ENCODE peak calls at places on chromosomes 4 and X, in nine cellular contexts. B, T, U, J, I, S, D, C and K are unnamed samples.

GRCh38 chrX:9644335-9644734 is 121.3 kb downstream of the GPR143 start:
- DNase-seq in J (no peak), D (no peak), U (no peak), C (no peak), B (no peak), S (peak; percentile 41), T (no peak), I (no peak), K (no peak)

GRCh38 chr4:94452476-94453300 is 946 bp downstream of the PDLIM5 start:
- DNase-seq in D (peak; percentile 89), S (peak; percentile 91), B (peak; percentile 67), C (peak; percentile 14), U (peak; percentile 88), T (peak; percentile 84), I (peak; percentile 90), J (peak; percentile 54), K (peak; percentile 96)

GRCh38 chrX:140664939-140665338 is 44.6 kb upstream of the LINC00632 start:
- DNase-seq in D (peak; percentile 19), B (no peak), C (no peak), J (peak; percentile 7), U (peak; percentile 40), S (no peak), T (peak; percentile 24), I (no peak), K (no peak)

GRCh38 chr4:183961772-183962171 is 56.7 kb downstream of the STOX2 start:
- DNase-seq in B (no peak), U (no peak), D (no peak), J (no peak), I (no peak), T (peak; percentile 49), S (no peak), C (no peak), K (no peak)

GRCh38 chrX:103864886-103865534 is 33.0 kb upstream of the RAB9B start:
- DNase-seq in D (peak; percentile 8), I (no peak), J (no peak), U (peak; percentile 68), B (no peak), T (no peak), C (no peak), S (no peak), K (no peak)

GRCh38 chr4:88360791-88361190 is 17.9 kb upstream of the HERC6 start:
- DNase-seq in B (no peak), S (no peak), I (no peak), U (no peak), D (no peak), T (no peak), J (no peak), C (no peak), K (no peak)

GRCh38 chrX:2401590-2402360 is 99.0 kb downstream of the DHRSX start:
- DNase-seq in U (no peak), B (no peak), T (no peak), D (peak; percentile 78), I (peak; percentile 43), S (no peak), C (no peak), J (no peak), K (no peak)

GRCh38 chrX:32289356-32289755 is 922.0 kb downstream of the DMD start:
- DNase-seq in D (no peak), J (no peak), I (no peak), B (no peak), C (no peak), T (no peak), U (no peak), S (no peak), K (no peak)

GRCh38 chrX:53263597-53264094 is 17.7 kb downstream of the IQSEC2 start:
- DNase-seq in J (no peak), B (no peak), S (no peak), C (no peak), I (no peak), U (peak; percentile 27), T (no peak), D (peak; percentile 52), K (no peak)

GRCh38 chr4:109548655-109549054 is 11.4 kb upstream of the MCUB start:
- DNase-seq in T (no peak), I (peak; percentile 31), J (no peak), D (peak; percentile 88), S (no peak), C (no peak), U (peak; percentile 71), B (no peak), K (no peak)

GRCh38 chr4:123488916-123489315 is 92.3 kb downstream of the SPRY1 start:
- DNase-seq in J (no peak), B (no peak), C (no peak), I (no peak), S (no peak), U (peak; percentile 32), T (no peak), D (peak; percentile 78), K (no peak)

GRCh38 chr4:77163636-77164035 is 6.6 kb downstream of the CCNG2 start:
- DNase-seq in J (no peak), T (no peak), C (no peak), D (no peak), I (no peak), B (no peak), S (no peak), U (no peak), K (no peak)

GRCh38 chr4:1588306-1588705 is 95.8 kb downstream of the FAM53A start:
- DNase-seq in D (no peak), I (peak; percentile 11), T (no peak), B (no peak), J (no peak), U (no peak), C (no peak), S (no peak), K (no peak)

GRCh38 chr4:79042079-79042674 is 102.9 kb upstream of the PAQR3 start:
- DNase-seq in S (peak; percentile 25), I (no peak), T (peak; percentile 45), B (peak; percentile 18), J (peak; percentile 46), D (peak; percentile 46), C (no peak), U (peak; percentile 39), K (no peak)

GRCh38 chr4:152805818-152806217 is 26.1 kb downstream of the ARFIP1 start:
- DNase-seq in B (no peak), D (no peak), T (no peak), S (no peak), J (no peak), I (no peak), C (no peak), U (no peak), K (no peak)

GRCh38 chr4:184457530-184458249 is 16.7 kb downstream of the IRF2 start:
- DNase-seq in I (no peak), B (no peak), D (no peak), J (no peak), T (no peak), U (no peak), C (no peak), S (no peak), K (no peak)

GRCh38 chr4:142614621-142615323 is 231.3 kb downstream of the INPP4B start:
- DNase-seq in C (no peak), B (no peak), U (peak; percentile 43), S (no peak), T (no peak), I (no peak), J (no peak), D (peak; percentile 51), K (no peak)

GRCh38 chr4:81164623-81165416 is 50.2 kb downstream of the PRKG2 start:
- DNase-seq in T (no peak), S (no peak), C (no peak), I (no peak), J (no peak), B (no peak), U (peak; percentile 25), D (peak; percentile 44), K (no peak)

DNA sequence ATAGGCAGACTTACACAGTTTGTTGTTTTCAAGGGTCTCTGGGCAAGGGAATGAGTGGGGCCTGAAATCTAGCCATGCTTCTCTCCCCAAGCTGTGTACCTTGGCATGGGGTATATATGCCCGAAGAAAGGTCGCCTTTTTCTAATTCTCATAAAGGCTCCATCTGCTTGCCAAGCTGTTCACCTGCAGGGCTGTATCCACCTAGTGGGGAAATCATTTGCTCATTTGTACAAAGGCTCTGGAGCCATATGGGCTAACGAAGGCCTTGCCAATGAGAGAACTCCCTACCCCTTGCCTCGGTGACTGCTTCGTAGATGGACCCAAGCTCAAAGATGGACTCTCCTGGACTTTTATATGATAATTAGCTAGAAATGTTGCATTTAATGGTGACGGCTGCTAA is 1097.0 kb downstream of the PDHA2 start:
- DNase-seq in B (no peak), I (no peak), D (no peak), J (no peak), S (no peak), U (no peak), T (no peak), C (no peak), K (no peak)
- TF ChIP-seq CTCF in B (no peak), I (no peak), D (no peak), J (no peak), S (no peak), U (no peak), T (peak; percentile 4), C (no peak), K (no peak)

GRCh38 chrX:153946910-153947769 is 2.7 kb upstream of the RENBP start:
- DNase-seq in T (peak; percentile 86), C (peak; percentile 71), U (peak; percentile 78), I (peak; percentile 82), B (peak; percentile 81), J (peak; percentile 91), S (no peak), D (peak; percentile 79), K (no peak)
- TF ChIP-seq CTCF in T (peak; percentile 85), C (peak; percentile 88), U (peak; percentile 83), I (peak; percentile 75), B (peak; percentile 66), J (peak; percentile 96), S (peak; percentile 75), D (peak; percentile 91), K (peak; percentile 70)

DNA sequence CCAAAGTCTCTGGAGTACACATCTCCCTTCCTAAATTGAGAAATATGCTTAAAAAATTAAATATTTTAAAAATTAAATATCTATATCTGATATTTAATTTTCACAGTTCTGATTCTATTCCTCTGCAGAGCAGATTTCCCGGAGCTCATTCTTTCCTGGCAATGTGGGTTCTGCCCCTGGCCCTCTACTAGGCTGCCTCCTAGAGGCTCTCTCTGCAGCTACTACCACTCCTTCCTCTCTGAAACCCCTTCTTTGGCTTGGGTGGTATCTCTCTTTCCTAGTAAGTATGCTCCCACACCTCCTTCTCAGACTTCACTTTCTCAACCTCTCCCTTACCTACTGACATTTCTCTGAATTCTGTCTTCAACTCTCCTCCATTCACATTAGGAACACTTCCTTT is 45.3 kb downstream of the RPGR start:
- DNase-seq in I (peak; percentile 27), D (no peak), C (no peak), U (peak; percentile 50), J (no peak), B (peak; percentile 3), T (peak; percentile 30), S (no peak), K (no peak)
- TF ChIP-seq CTCF in I (peak; percentile 31), D (peak; percentile 52), C (no peak), U (peak; percentile 77), J (peak; percentile 47), B (no peak), T (peak; percentile 54), S (no peak), K (no peak)

GRCh38 chrX:109914114-109914849 is 88.6 kb upstream of the TMEM164 start:
- DNase-seq in D (no peak), S (no peak), B (no peak), I (no peak), J (no peak), U (no peak), C (no peak), T (no peak), K (no peak)

DNA sequence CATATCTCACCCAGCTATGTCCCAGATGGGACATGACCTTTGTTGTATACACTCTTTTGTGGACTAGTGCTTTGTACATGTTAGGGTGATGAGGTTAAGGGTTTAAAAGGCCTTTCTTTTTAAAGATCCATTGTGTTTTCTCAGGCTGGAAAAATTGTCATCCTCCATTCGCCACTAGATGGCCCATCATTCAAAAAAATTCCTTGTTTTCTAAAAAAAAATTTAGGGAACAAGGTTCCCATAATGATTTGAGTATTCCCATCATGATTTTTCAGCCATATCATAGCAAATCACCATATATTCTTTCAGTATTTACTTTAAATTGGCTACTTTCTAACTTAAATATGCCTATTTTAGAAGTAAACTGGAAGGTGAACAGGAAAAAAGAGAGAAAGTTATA is 91.9 kb upstream of the TMEM164 start:
- DNase-seq in S (no peak), I (no peak), C (no peak), T (peak; percentile 7), B (no peak), U (peak; percentile 35), J (peak; percentile 21), D (peak; percentile 6), K (no peak)
- TF ChIP-seq CTCF in S (peak; percentile 37), I (no peak), C (peak; percentile 62), T (peak; percentile 31), B (peak; percentile 27), U (peak; percentile 57), J (peak; percentile 69), D (peak; percentile 52), K (no peak)